ENCODE peak calls at places on chromosomes 3 and 15, in seven cellular contexts. H is neuronal stem cell, U is IMR-90, B is mesendoderm, R is mesenchymal stem cell, K is trophoblast cell, F is H1. Z is an unnamed sample.

GRCh38 chr15:85623648-85624047 is 171.1 kb downstream of the KLHL25 start:
- DNase-seq in H (no peak), U (peak), B (no peak), R (peak), K (peak), F (no peak), Z (no peak)

GRCh38 chr3:10310578-10310977 is 10.3 kb downstream of the SEC13 start:
- DNase-seq in H (no peak), U (peak), B (no peak), R (no peak), K (no peak), F (no peak), Z (no peak)

GRCh38 chr3:173894-174293 is 22.7 kb upstream of the CHL1 start:
- DNase-seq in H (no peak), U (peak), B (no peak), R (no peak), K (no peak), F (no peak), Z (no peak)

GRCh38 chr3:33044676-33045075 is 52.3 kb downstream of the GLB1 start:
- DNase-seq in H (no peak), U (no peak), B (no peak), R (no peak), K (no peak), F (no peak), Z (no peak)

GRCh38 chr3:157499342-157499963 is 3.8 kb downstream of the VEPH1 start:
- DNase-seq in H (peak), U (no peak), B (peak), R (peak), K (peak), F (peak), Z (peak)

GRCh38 chr15:29593629-29594028 is 228.6 kb downstream of the TJP1 start:
- DNase-seq in H (no peak), U (no peak), B (no peak), R (no peak), K (no peak), F (no peak), Z (no peak)

GRCh38 chr3:195071916-195072820 is 198.8 kb downstream of the XXYLT1 start:
- DNase-seq in H (no peak), U (no peak), B (no peak), R (no peak), K (no peak), F (no peak), Z (no peak)

GRCh38 chr3:194377708-194378107 is 8.2 kb upstream of the LRRC15 start:
- DNase-seq in H (no peak), U (no peak), B (no peak), R (no peak), K (no peak), F (no peak), Z (no peak)

GRCh38 chr3:42292009-42292408 is 26.0 kb upstream of the CCK start:
- DNase-seq in H (no peak), U (no peak), B (no peak), R (no peak), K (no peak), F (no peak), Z (no peak)

GRCh38 chr15:39495871-39496459 is 84.9 kb upstream of the THBS1 start:
- DNase-seq in H (no peak), U (peak), B (no peak), R (peak), K (peak), F (no peak), Z (no peak)

GRCh38 chr15:96336045-96336642 is 5.6 kb downstream of the NR2F2 start:
- DNase-seq in H (peak), U (no peak), B (no peak), R (peak), K (peak), F (no peak), Z (no peak)

DNA sequence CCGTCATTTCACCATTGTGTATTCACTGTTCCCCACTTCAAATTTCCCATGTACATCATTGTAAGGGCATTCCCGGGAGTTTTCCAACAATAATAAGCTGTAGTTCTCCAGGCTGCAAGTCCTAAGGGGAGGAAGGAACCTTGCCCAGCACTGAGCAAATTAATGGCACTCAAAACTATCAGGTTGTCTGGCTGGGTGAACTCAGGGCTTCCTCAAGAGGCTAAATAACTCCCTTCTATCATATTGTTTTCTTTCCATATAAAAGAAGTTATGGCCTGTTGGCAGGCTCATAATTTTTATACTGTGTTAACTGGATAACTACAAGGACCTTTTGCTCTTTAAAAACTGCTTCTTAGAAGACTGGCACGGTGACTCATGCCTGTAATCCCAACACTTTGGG is 71.4 kb downstream of the SEMA6D start:
- DNase-seq in H (no peak), U (no peak), B (no peak), R (peak), K (no peak), F (no peak), Z (no peak)
- H2BK120ac ChIP-seq in H (no peak), U (no peak), B (no peak), R (no peak), K (no peak), F (no peak), Z (no peak)

GRCh38 chr3:167650459-167650858 is 3.3 kb downstream of the WDR49 start:
- DNase-seq in H (no peak), U (no peak), B (no peak), R (no peak), K (no peak), F (no peak), Z (no peak)
- H2AK5ac ChIP-seq in H (no peak), U (no peak), B (no peak), R (no peak), K (no peak), F (no peak), Z (no peak)

DNA sequence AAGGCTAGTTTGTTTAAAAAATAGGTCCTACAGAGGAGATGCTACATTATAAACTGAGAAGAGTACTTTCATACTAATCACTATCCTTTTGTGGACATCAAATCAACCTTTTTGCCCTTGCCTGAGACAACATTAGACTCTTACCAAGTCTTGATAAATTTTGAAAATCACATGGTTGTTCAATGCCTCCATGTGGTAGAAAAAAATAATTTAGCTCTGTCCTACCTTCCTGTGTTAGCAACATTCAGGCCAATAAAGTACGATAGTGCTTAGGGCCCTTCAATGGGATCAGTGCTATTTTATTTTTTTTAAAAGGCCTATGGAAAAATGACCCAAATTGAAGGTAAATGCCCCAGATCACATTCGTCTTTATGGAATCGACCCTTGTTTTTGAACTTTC is 5.0 kb upstream of the UBE2E1 start:
- DNase-seq in H (no peak), U (peak), B (no peak), R (no peak), K (no peak), F (no peak), Z (no peak)
- H2BK120ac ChIP-seq in H (no peak), U (no peak), B (no peak), R (no peak), K (no peak), F (no peak), Z (no peak)

GRCh38 chr3:52983828-52984227 is 62.0 kb downstream of the SFMBT1 start:
- DNase-seq in H (no peak), U (no peak), B (no peak), R (no peak), K (no peak), F (no peak), Z (no peak)
- H2AK5ac ChIP-seq in H (no peak), U (no peak), B (no peak), R (no peak), K (no peak), F (no peak), Z (no peak)

GRCh38 chr3:188212308-188212969 is 58.5 kb downstream of the LPP start:
- DNase-seq in H (no peak), U (peak), B (peak), R (peak), K (no peak), F (no peak), Z (no peak)
- H2BK120ac ChIP-seq in H (no peak), U (peak), B (no peak), R (peak), K (peak), F (no peak), Z (no peak)

GRCh38 chr3:30333903-30334302 is 272.5 kb upstream of the TGFBR2 start:
- DNase-seq in H (no peak), U (peak), B (no peak), R (no peak), K (peak), F (no peak), Z (no peak)
- H2AK5ac ChIP-seq in H (no peak), U (no peak), B (no peak), R (no peak), K (no peak), F (no peak), Z (no peak)

GRCh38 chr3:99388736-99389135 is 249.7 kb upstream of the COL8A1 start:
- DNase-seq in H (no peak), U (no peak), B (no peak), R (no peak), K (no peak), F (no peak), Z (no peak)

GRCh38 chr3:99384596-99384995 is 253.8 kb upstream of the COL8A1 start:
- DNase-seq in H (no peak), U (peak), B (no peak), R (no peak), K (no peak), F (no peak), Z (no peak)
- H2BK120ac ChIP-seq in H (no peak), U (no peak), B (no peak), R (no peak), K (no peak), F (no peak), Z (no peak)

Z was measured in H9.